ENCODE peak calls at places on chromosome 9, in ten cellular contexts. H is T-helper 17 cell; O is NCI-H524; K is CD8-positive, alpha-beta memory T cell; B is posterior vena cava; F is head of caudate nucleus; V is fibroblast of lung; N is HTR-8/SVneo; J is T-cell; S is lower leg skin. A is an unnamed sample.

GRCh38 chr9:38008168-38009034 is 60.6 kb downstream of the SHB start:
- DNase-seq in H (no peak), O (no peak), K (no peak), B (peak), F (peak), V (peak), N (peak), J (no peak), S (no peak), A (no peak)

GRCh38 chr9:27053369-27054057 is 48.0 kb upstream of the LRRC19 start:
- DNase-seq in H (no peak), O (no peak), K (no peak), B (no peak), F (no peak), V (peak), N (no peak), J (no peak), S (no peak), A (no peak)

GRCh38 chr9:134156564-134157377 is 7.6 kb downstream of the RNU6ATAC start:
- DNase-seq in H (no peak), O (no peak), K (no peak), B (peak), F (no peak), V (no peak), N (no peak), J (no peak), S (no peak), A (no peak)

GRCh38 chr9:87601175-87601574 is 103.5 kb downstream of the DAPK1 start:
- DNase-seq in H (no peak), O (no peak), K (no peak), B (no peak), F (no peak), V (no peak), N (no peak), J (no peak), S (no peak), A (no peak)

GRCh38 chr9:110049699-110050450 is 158.1 kb downstream of the C9orf152 start:
- DNase-seq in H (peak), O (no peak), K (peak), B (peak), F (no peak), V (peak), N (no peak), J (no peak), S (peak), A (no peak)

GRCh38 chr9:106964329-106964728 is 101.4 kb downstream of the ZNF462 start:
- DNase-seq in H (no peak), O (no peak), K (no peak), B (no peak), F (no peak), V (no peak), N (no peak), J (no peak), S (no peak), A (no peak)

GRCh38 chr9:81264516-81264915 is 424.8 kb downstream of the TLE1 start:
- DNase-seq in H (no peak), O (peak), K (no peak), B (no peak), F (no peak), V (peak), N (no peak), J (no peak), S (no peak), A (no peak)

GRCh38 chr9:109558718-109559151 is 60.6 kb upstream of the PTPN3 start:
- DNase-seq in H (no peak), O (no peak), K (no peak), B (no peak), F (no peak), V (no peak), N (no peak), J (no peak), S (no peak), A (no peak)

GRCh38 chr9:29044959-29045358 is 1471.7 kb upstream of the C9orf72 start:
- DNase-seq in H (no peak), O (no peak), K (no peak), B (no peak), F (no peak), V (peak), N (no peak), J (no peak), S (no peak), A (no peak)

GRCh38 chr9:79143211-79143610 is 428.6 kb upstream of the TLE4 start:
- DNase-seq in H (no peak), O (no peak), K (no peak), B (no peak), F (no peak), V (peak), N (no peak), J (no peak), S (no peak), A (no peak)

GRCh38 chr9:71755230-71755629 is 13.1 kb downstream of the CEMIP2 start:
- DNase-seq in H (no peak), O (no peak), K (no peak), B (no peak), F (no peak), V (no peak), N (no peak), J (no peak), S (no peak), A (no peak)

GRCh38 chr9:93308676-93309075 is 124.7 kb downstream of the WNK2 start:
- DNase-seq in H (no peak), O (no peak), K (no peak), B (peak), F (no peak), V (no peak), N (no peak), J (no peak), S (peak), A (no peak)

GRCh38 chr9:85723220-85723619 is 18.5 kb downstream of the AGTPBP1 start:
- DNase-seq in H (peak), O (no peak), K (peak), B (no peak), F (peak), V (no peak), N (no peak), J (peak), S (no peak), A (no peak)

GRCh38 chr9:136095495-136096058 is 488 bp upstream of the NACC2 start:
- DNase-seq in H (no peak), O (no peak), K (no peak), B (no peak), F (no peak), V (peak), N (no peak), J (no peak), S (no peak), A (no peak)

GRCh38 chr9:72996684-72997314 is 43.9 kb upstream of the ALDH1A1 start:
- DNase-seq in H (no peak), O (no peak), K (no peak), B (no peak), F (no peak), V (no peak), N (no peak), J (no peak), S (no peak), A (no peak)

GRCh38 chr9:69044226-69045219 is 9.0 kb downstream of the FXN start:
- DNase-seq in H (no peak), O (no peak), K (no peak), B (no peak), F (no peak), V (peak), N (peak), J (no peak), S (peak), A (no peak)

GRCh38 chr9:121169094-121169601 is 32.5 kb downstream of the RAB14 start:
- DNase-seq in H (no peak), O (no peak), K (peak), B (no peak), F (no peak), V (no peak), N (no peak), J (peak), S (no peak), A (no peak)

GRCh38 chr9:94002316-94003140 is 47.4 kb upstream of the BARX1 start:
- DNase-seq in H (no peak), O (peak), K (peak), B (no peak), F (no peak), V (peak), N (peak), J (no peak), S (no peak), A (no peak)

GRCh38 chr9:130522233-130522808 is 57.1 kb upstream of the FUBP3 start:
- DNase-seq in H (no peak), O (peak), K (no peak), B (no peak), F (no peak), V (no peak), N (no peak), J (no peak), S (no peak), A (no peak)

GRCh38 chr9:130073373-130073772 is 19.7 kb downstream of the GPR107 start:
- DNase-seq in H (no peak), O (no peak), K (no peak), B (no peak), F (no peak), V (peak), N (no peak), J (no peak), S (no peak), A (no peak)

GRCh38 chr9:133619791-133620190 is 10.6 kb upstream of the FAM163B start:
- DNase-seq in H (no peak), O (no peak), K (peak), B (no peak), F (no peak), V (no peak), N (no peak), J (peak), S (no peak), A (no peak)

GRCh38 chr9:110744753-110745522 is 76.3 kb downstream of the MUSK start:
- DNase-seq in H (no peak), O (no peak), K (no peak), B (no peak), F (no peak), V (peak), N (peak), J (no peak), S (no peak), A (no peak)

GRCh38 chr9:29043070-29043469 is 1469.8 kb upstream of the C9orf72 start:
- DNase-seq in H (no peak), O (no peak), K (no peak), B (no peak), F (no peak), V (no peak), N (no peak), J (no peak), S (no peak), A (no peak)

GRCh38 chr9:111399772-111400563 is 69.9 kb upstream of the OR2K2 start:
- DNase-seq in H (no peak), O (no peak), K (no peak), B (no peak), F (no peak), V (no peak), N (peak), J (no peak), S (no peak), A (no peak)

GRCh38 chr9:2262371-2262770 is 247.2 kb downstream of the SMARCA2 start:
- DNase-seq in H (no peak), O (no peak), K (no peak), B (no peak), F (no peak), V (no peak), N (no peak), J (no peak), S (no peak), A (no peak)

A was measured in posterior cingulate gyrus.